ENCODE peak calls at places on chromosomes 3 and 15, in five cellular contexts. X, T, R, S and B are unnamed samples.

GRCh38 chr3:157087398-157088132 is 72.4 kb downstream of the CCNL1 start:
- DNase-seq in X (no peak), T (no peak), R (no peak), S (no peak), B (no peak)

GRCh38 chr3:29065211-29065785 is 215.6 kb upstream of the RBMS3 start:
- DNase-seq in X (peak; percentile 78), T (no peak), R (no peak), S (no peak), B (no peak)

GRCh38 chr15:100131321-100132224 is 210.2 kb downstream of the ADAMTS17 start:
- DNase-seq in X (peak; percentile 72), T (peak; percentile 17), R (peak; percentile 8), S (no peak), B (peak; percentile 49)

GRCh38 chr15:70596354-70597055 is 166.9 kb downstream of the UACA start:
- DNase-seq in X (no peak), T (peak; percentile 43), R (no peak), S (no peak), B (peak; percentile 26)

GRCh38 chr15:100183921-100184480 is 157.8 kb downstream of the ADAMTS17 start:
- DNase-seq in X (no peak), T (no peak), R (no peak), S (no peak), B (no peak)

GRCh38 chr15:31342781-31343626 is 16.4 kb downstream of the KLF13 start:
- DNase-seq in X (no peak), T (no peak), R (peak; percentile 6), S (no peak), B (peak; percentile 55)

GRCh38 chr15:82875411-82876003 is 66.1 kb downstream of the WHAMM start:
- DNase-seq in X (no peak), T (no peak), R (no peak), S (no peak), B (no peak)

GRCh38 chr3:17583530-17583929 is 158.9 kb downstream of the TBC1D5 start:
- DNase-seq in X (no peak), T (no peak), R (no peak), S (no peak), B (no peak)

GRCh38 chr3:161295325-161295724 is 74.2 kb downstream of the NMD3 start:
- DNase-seq in X (no peak), T (no peak), R (no peak), S (no peak), B (no peak)

GRCh38 chr15:60584355-60585023 is 105.5 kb upstream of the ICE2 start:
- DNase-seq in X (no peak), T (no peak), R (no peak), S (no peak), B (peak; percentile 58)